ENCODE peak calls at places on chromosome 1, in five cellular contexts. F, D, W, B and A are unnamed samples.

GRCh38 chr1:40703316-40703715 is 11.8 kb downstream of the NFYC start:
- DNase-seq in B (no peak), W (no peak), D (no peak), F (no peak), A (peak)

GRCh38 chr1:159012495-159012894 is 2.8 kb downstream of the IFI16 start:
- DNase-seq in B (no peak), D (no peak), F (no peak), W (no peak), A (peak)

GRCh38 chr1:110636149-110636935 is 30.2 kb upstream of the KCNA2 start:
- DNase-seq in F (no peak), D (no peak), W (no peak), B (no peak), A (no peak)

GRCh38 chr1:22728751-22729399 is 18.2 kb downstream of the EPHB2 start:
- DNase-seq in D (no peak), W (no peak), B (no peak), F (no peak), A (peak)

GRCh38 chr1:9763914-9764313 is 59.9 kb downstream of the CLSTN1 start:
- DNase-seq in D (no peak), B (no peak), F (no peak), W (no peak), A (no peak)

GRCh38 chr1:31761883-31762282 is 2.3 kb downstream of the ADGRB2 start:
- DNase-seq in F (no peak), B (no peak), D (no peak), W (no peak), A (peak)

GRCh38 chr1:180482425-180483275 is 19.7 kb downstream of the ACBD6 start:
- DNase-seq in F (peak), W (peak), B (peak), D (no peak), A (peak)

GRCh38 chr1:211551628-211552465 is 27.1 kb downstream of the SLC30A1 start:
- DNase-seq in W (peak), D (no peak), F (no peak), B (no peak), A (peak)

GRCh38 chr1:207811920-207812720 is 60.3 kb downstream of the CD46 start:
- DNase-seq in D (no peak), B (peak), W (peak), F (peak), A (peak)

GRCh38 chr1:230149751-230150584 is 82.9 kb downstream of the GALNT2 start:
- DNase-seq in D (no peak), W (no peak), F (no peak), B (no peak), A (peak)

GRCh38 chr1:111988743-111989453 is 570 bp downstream of the KCND3 start:
- DNase-seq in B (peak), D (no peak), W (no peak), F (no peak), A (no peak)

GRCh38 chr1:245715291-245715701 is 560.5 kb downstream of the KIF26B start:
- DNase-seq in D (no peak), F (no peak), W (no peak), B (no peak), A (peak)

GRCh38 chr1:245718123-245718522 is 563.3 kb downstream of the KIF26B start:
- DNase-seq in F (no peak), B (no peak), D (no peak), W (no peak), A (no peak)

GRCh38 chr1:245716561-245716960 is 561.8 kb downstream of the KIF26B start:
- DNase-seq in D (no peak), B (no peak), F (no peak), W (no peak), A (no peak)

GRCh38 chr1:245717611-245718010 is 562.8 kb downstream of the KIF26B start:
- DNase-seq in B (no peak), F (no peak), D (no peak), W (no peak), A (no peak)

GRCh38 chr1:245715970-245716369 is 561.2 kb downstream of the KIF26B start:
- DNase-seq in B (no peak), W (peak), F (no peak), D (no peak), A (peak)
- TF ChIP-seq RFX5 in B (no peak), W (no peak), F (no peak), D (no peak), A (no peak)

GRCh38 chr1:192810253-192810880 is 1.5 kb downstream of the RGS2 start:
- DNase-seq in W (no peak), D (no peak), F (no peak), B (no peak), A (peak)
- TF ChIP-seq RFX5 in W (no peak), D (no peak), F (no peak), B (no peak), A (no peak)

DNA sequence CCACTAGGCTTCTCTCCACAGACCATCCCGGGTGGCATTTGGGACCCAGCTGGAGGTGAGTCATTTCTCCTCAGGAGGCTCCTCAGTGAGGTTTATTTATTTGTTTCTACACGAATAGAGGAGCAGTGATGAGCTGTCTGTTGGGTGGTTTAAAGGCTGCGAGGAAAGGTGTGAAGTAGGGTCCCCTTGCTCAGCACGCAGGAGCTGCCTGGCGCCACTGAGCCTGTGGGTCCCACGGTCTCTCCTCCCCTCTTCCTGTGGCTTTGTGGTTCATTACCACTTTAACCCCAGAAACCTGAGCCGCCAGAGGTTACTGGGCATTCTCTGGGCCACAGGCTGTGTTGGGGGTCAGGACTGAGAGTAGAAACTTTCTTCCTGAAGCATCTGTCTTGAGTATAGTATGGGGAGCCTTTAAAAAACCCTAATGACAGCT is 39.9 kb downstream of the IL6R start:
- DNase-seq in B (no peak), F (peak), W (no peak), D (no peak), A (peak)
- TF ChIP-seq RFX5 in B (no peak), F (no peak), W (no peak), D (no peak), A (no peak)

GRCh38 chr1:2861988-2862430 is 60.5 kb upstream of the TTC34 start:
- DNase-seq in B (no peak), F (no peak), D (no peak), W (no peak), A (no peak)
- TF ChIP-seq RFX5 in B (no peak), F (no peak), D (no peak), W (no peak), A (no peak)

GRCh38 chr1:11670747-11671146 is 6.7 kb downstream of the FBXO6 start:
- DNase-seq in B (no peak), F (no peak), D (no peak), W (no peak), A (no peak)

GRCh38 chr1:11673089-11673769 is 7.7 kb downstream of the MAD2L2 start:
- DNase-seq in B (no peak), F (no peak), W (no peak), D (no peak), A (no peak)

GRCh38 chr1:11671205-11671543 is 7.2 kb downstream of the FBXO6 start:
- DNase-seq in D (no peak), W (no peak), F (no peak), B (no peak), A (no peak)

GRCh38 chr1:11674488-11674887 is 6.5 kb downstream of the MAD2L2 start:
- DNase-seq in W (no peak), D (no peak), B (no peak), F (no peak), A (no peak)

DNA sequence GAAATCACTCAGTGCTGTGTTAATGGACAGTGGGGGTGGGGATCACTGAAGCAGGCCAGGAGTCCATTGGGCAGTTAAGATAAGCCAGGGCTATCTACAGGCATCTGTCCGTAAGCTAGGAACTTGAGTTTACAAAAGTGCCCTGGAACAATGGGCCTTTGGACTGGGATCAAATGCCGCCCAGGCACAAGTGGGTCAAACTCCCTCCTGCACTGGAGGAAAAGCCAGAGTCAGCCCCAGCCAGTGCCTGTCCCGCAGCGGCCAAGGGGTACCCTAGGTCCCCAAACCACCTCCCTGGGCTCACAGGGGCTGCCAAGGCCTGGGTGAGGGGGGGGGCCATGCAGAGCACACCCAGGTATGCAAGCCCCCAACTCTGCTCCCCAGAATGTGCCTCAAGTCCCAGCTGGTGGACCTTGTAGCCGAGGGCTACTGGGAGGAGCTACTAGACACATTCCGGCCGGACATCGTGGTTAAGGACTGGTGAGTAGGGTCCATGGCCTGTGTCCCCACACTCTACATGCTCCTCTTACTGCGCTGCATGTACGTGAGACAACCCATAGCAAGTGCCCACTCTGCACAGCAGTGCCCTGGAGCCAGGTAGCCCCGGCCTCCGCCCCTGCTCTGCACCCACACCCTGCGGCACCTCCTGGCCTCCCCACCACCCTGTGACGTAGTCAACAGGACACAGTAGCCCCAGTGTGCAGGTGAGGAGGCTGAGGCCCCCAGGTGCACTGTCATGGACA is 7.7 kb downstream of the FBXO6 start:
- DNase-seq in B (no peak), F (no peak), W (peak), D (no peak), A (no peak)
- TF ChIP-seq RFX5 in B (no peak), F (no peak), W (no peak), D (no peak), A (no peak)